ENCODE peak calls at places on chromosomes 16 and 17, in five cellular contexts. D is left colon, F is upper lobe of right lung, U is GM13977, R is activated T-cell treated with anti-CD3 and anti-CD28 coated beads for 1 hour. P is an unnamed sample.

GRCh38 chr16:49521706-49522325 is 148.2 kb downstream of the C16orf78 start:
- DNase-seq in D (no peak), R (no peak), F (no peak), U (no peak), P (peak; percentile 33)

GRCh38 chr17:82300707-82301270 is 16.6 kb downstream of the CD7 start:
- DNase-seq in D (peak; percentile 69), U (peak; percentile 75), F (peak; percentile 85), R (peak; percentile 65), P (peak; percentile 19)

GRCh38 chr17:77502626-77503292 is 362.0 kb downstream of the SEC14L1 start:
- DNase-seq in D (no peak), U (no peak), R (no peak), F (peak; percentile 61), P (no peak)

GRCh38 chr17:59292174-59292523 is 39.3 kb upstream of the YPEL2 start:
- DNase-seq in R (no peak), U (no peak), F (no peak), D (no peak), P (no peak)

GRCh38 chr17:66275651-66276050 is 26.8 kb upstream of the PRKCA start:
- DNase-seq in U (no peak), F (no peak), D (no peak), R (no peak), P (no peak)

GRCh38 chr16:69863882-69864281 is 87.3 kb upstream of the CLEC18A start:
- DNase-seq in R (no peak), D (no peak), F (no peak), U (no peak), P (no peak)

GRCh38 chr17:10798332-10798749 is 5.6 kb downstream of the TMEM238L start:
- DNase-seq in F (no peak), D (no peak), R (no peak), U (no peak), P (no peak)

GRCh38 chr17:11705111-11705510 is 106.8 kb downstream of the DNAH9 start:
- DNase-seq in R (no peak), U (no peak), F (no peak), D (peak; percentile 60), P (peak; percentile 18)

GRCh38 chr17:4710693-4711634 is 532 bp downstream of the ARRB2 start:
- DNase-seq in U (no peak), R (peak; percentile 37), D (no peak), F (no peak), P (no peak)

GRCh38 chr17:50935201-50936124 is 69.3 kb upstream of the TOB1 start:
- DNase-seq in D (peak; percentile 77), F (peak; percentile 91), U (no peak), R (no peak), P (no peak)

GRCh38 chr16:65888201-65888600 is 478.3 kb upstream of the CDH5 start:
- DNase-seq in F (no peak), R (no peak), U (no peak), D (no peak), P (no peak)

GRCh38 chr17:1627219-1627986 is 1.2 kb downstream of the SLC43A2 start:
- DNase-seq in U (peak; percentile 60), R (no peak), F (peak; percentile 76), D (no peak), P (no peak)

GRCh38 chr16:57155702-57156350 is 30.0 kb downstream of the PSME3IP1 start:
- DNase-seq in U (no peak), F (no peak), D (no peak), R (no peak), P (no peak)

GRCh38 chr17:17710728-17711541 is 29.7 kb downstream of the RAI1 start:
- DNase-seq in R (no peak), U (no peak), F (peak; percentile 94), D (peak; percentile 89), P (no peak)

GRCh38 chr17:5126719-5127488 is 11.1 kb downstream of the USP6 start:
- DNase-seq in R (no peak), F (peak; percentile 54), D (no peak), U (no peak), P (no peak)

GRCh38 chr16:55955439-55955838 is 80.3 kb upstream of the CES5A start:
- DNase-seq in R (no peak), F (no peak), D (no peak), U (no peak), P (peak; percentile 71)

GRCh38 chr17:80663783-80664206 is 119.2 kb downstream of the RPTOR start:
- DNase-seq in U (no peak), F (no peak), D (peak; percentile 60), R (peak; percentile 19), P (no peak)

GRCh38 chr17:27751622-27752490 is 48.5 kb downstream of the NOS2 start:
- DNase-seq in R (no peak), U (no peak), F (peak; percentile 51), D (peak; percentile 12), P (no peak)

GRCh38 chr16:324201-324450 is 28.4 kb downstream of the AXIN1 start:
- DNase-seq in F (no peak), U (no peak), D (no peak), R (no peak), P (no peak)

GRCh38 chr16:87411375-87412271 is 19.5 kb downstream of the MAP1LC3B start:
- DNase-seq in R (no peak), U (no peak), F (no peak), D (no peak), P (no peak)

GRCh38 chr17:48567646-48568354 is 10.3 kb downstream of the HOXB4 start:
- DNase-seq in D (no peak), F (no peak), R (no peak), U (no peak), P (no peak)

GRCh38 chr17:7782237-7782636 is 51.8 kb upstream of the KDM6B start:
- DNase-seq in U (no peak), F (no peak), R (no peak), D (no peak), P (no peak)

GRCh38 chr17:13544292-13544691 is 57.4 kb downstream of the HS3ST3A1 start:
- DNase-seq in R (no peak), U (no peak), F (peak; percentile 64), D (peak; percentile 33), P (no peak)

GRCh38 chr17:44775838-44776621 is 17.2 kb downstream of the ADAM11 start:
- DNase-seq in U (no peak), R (no peak), D (no peak), F (peak; percentile 97), P (no peak)

GRCh38 chr16:75351183-75351582 is 82.1 kb downstream of the CFDP1 start:
- DNase-seq in R (no peak), F (no peak), D (no peak), U (no peak), P (no peak)